ENCODE peak calls at places on chromosome 14, in five cellular contexts. S is right lobe of liver, K is A549, O is caudate nucleus, X is substantia nigra. U is an unnamed sample.

GRCh38 chr14:45177081-45177480 is 41.4 kb downstream of the FANCM start:
- DNase-seq in K (no peak), O (no peak), X (no peak), S (no peak), U (no peak)

GRCh38 chr14:84036863-84037262 is 1493.1 kb upstream of the FLRT2 start:
- DNase-seq in O (no peak), K (no peak), X (no peak), S (no peak), U (no peak)

GRCh38 chr14:54267172-54267571 is 129.6 kb upstream of the CDKN3 start:
- DNase-seq in O (no peak), X (no peak), S (no peak), K (no peak), U (no peak)

GRCh38 chr14:105416671-105417070 is 3.0 kb upstream of the MTA1 start:
- DNase-seq in O (no peak), X (no peak), S (no peak), K (no peak), U (no peak)

GRCh38 chr14:69355955-69356321 is 42.2 kb downstream of the ERH start:
- DNase-seq in K (no peak), X (no peak), O (no peak), S (no peak), U (no peak)

GRCh38 chr14:75876526-75876925 is 105.3 kb downstream of the TGFB3 start:
- DNase-seq in K (no peak), O (no peak), X (peak; percentile 4), S (no peak), U (no peak)

GRCh38 chr14:91985008-91985407 is 37.5 kb upstream of the FBLN5 start:
- DNase-seq in O (no peak), S (no peak), X (no peak), K (no peak), U (no peak)

GRCh38 chr14:65658202-65658601 is 245.7 kb downstream of the FUT8 start:
- DNase-seq in X (no peak), O (no peak), S (no peak), K (no peak), U (no peak)

GRCh38 chr14:51006781-51007211 is 62.5 kb upstream of the PYGL start:
- DNase-seq in K (peak; percentile 57), S (no peak), X (peak; percentile 58), O (peak; percentile 76), U (peak; percentile 73)

GRCh38 chr14:35405304-35405996 is 901 bp upstream of the NFKBIA start:
- DNase-seq in X (no peak), O (peak; percentile 26), S (no peak), K (no peak), U (no peak)

GRCh38 chr14:32996343-32996742 is 57.7 kb downstream of the NPAS3 start:
- DNase-seq in O (no peak), S (no peak), K (no peak), X (no peak), U (no peak)

GRCh38 chr14:35821546-35822411 is 4.4 kb upstream of the BRMS1L start:
- DNase-seq in X (no peak), S (no peak), K (peak; percentile 58), O (no peak), U (no peak)

GRCh38 chr14:54173782-54174181 is 217.2 kb upstream of the BMP4 start:
- DNase-seq in K (no peak), S (no peak), O (no peak), X (no peak), U (no peak)

GRCh38 chr14:52044791-52045522 is 23.9 kb downstream of the NID2 start:
- DNase-seq in X (no peak), O (no peak), K (peak; percentile 20), S (no peak), U (no peak)

GRCh38 chr14:61106627-61107147 is 125.6 kb downstream of the SLC38A6 start:
- DNase-seq in O (no peak), S (no peak), X (no peak), K (peak; percentile 20), U (no peak)

GRCh38 chr14:59583755-59584154 is 7.1 kb upstream of the CCDC175 start:
- DNase-seq in X (no peak), O (no peak), K (peak; percentile 8), S (no peak), U (no peak)

GRCh38 chr14:69259531-69260245 is at the start of gene GALNT16:
- DNase-seq in K (peak; percentile 56), O (peak; percentile 10), S (no peak), X (no peak), U (peak; percentile 58)

GRCh38 chr14:31124197-31124596 is 83.4 kb downstream of the HECTD1 start:
- DNase-seq in X (no peak), O (no peak), K (no peak), S (no peak), U (no peak)

GRCh38 chr14:74906923-74907620 is 16.0 kb downstream of the RPS6KL1 start:
- DNase-seq in K (no peak), O (no peak), S (no peak), X (no peak), U (no peak)

GRCh38 chr14:85532981-85533820 is 3.3 kb downstream of the FLRT2 start:
- DNase-seq in K (peak; percentile 80), O (peak; percentile 71), X (no peak), S (peak; percentile 53), U (peak; percentile 64)

GRCh38 chr14:101721951-101722661 is 39.4 kb upstream of the PPP2R5C start:
- DNase-seq in S (no peak), O (no peak), X (no peak), K (peak; percentile 65), U (no peak)

GRCh38 chr14:33834101-33834955 is 116.5 kb downstream of the EGLN3 start:
- DNase-seq in K (no peak), X (no peak), S (no peak), O (no peak), U (no peak)

GRCh38 chr14:102217987-102218421 is 78.3 kb downstream of the WDR20 start:
- DNase-seq in K (no peak), O (no peak), S (no peak), X (no peak), U (no peak)

GRCh38 chr14:102424923-102425322 is 62.2 kb downstream of the TECPR2 start:
- DNase-seq in K (no peak), S (no peak), X (no peak), O (no peak), U (peak; percentile 27)

GRCh38 chr14:79016828-79017505 is 846.8 kb downstream of the NRXN3 start:
- DNase-seq in X (no peak), O (no peak), S (no peak), K (peak; percentile 19), U (no peak)

GRCh38 chr14:58637391-58638230 is at the start of gene DACT1:
- DNase-seq in S (peak; percentile 75), K (peak; percentile 35), O (peak; percentile 55), X (peak; percentile 45), U (peak; percentile 74)

GRCh38 chr14:22566845-22567244 is 22.2 kb downstream of the DAD1 start:
- DNase-seq in O (no peak), X (no peak), K (no peak), S (no peak), U (no peak)

GRCh38 chr14:24369463-24369862 is 1.5 kb downstream of the NFATC4 start:
- DNase-seq in O (no peak), S (no peak), X (no peak), K (no peak), U (no peak)

GRCh38 chr14:21056520-21057163 is 980 bp upstream of the RNASE8 start:
- DNase-seq in S (no peak), O (no peak), K (no peak), X (no peak), U (no peak)

GRCh38 chr14:102593841-102594170 is 1.4 kb downstream of the RCOR1 start:
- DNase-seq in K (no peak), S (no peak), X (no peak), O (no peak), U (no peak)

GRCh38 chr14:92988786-92989755 is 66.1 kb downstream of the CHGA start:
- DNase-seq in X (no peak), O (no peak), S (peak; percentile 35), K (no peak), U (no peak)

GRCh38 chr14:92987148-92987570 is 64.2 kb downstream of the CHGA start:
- DNase-seq in S (no peak), K (no peak), X (no peak), O (no peak), U (no peak)

GRCh38 chr14:92986254-92987147 is 63.6 kb downstream of the CHGA start:
- DNase-seq in K (peak; percentile 57), X (peak; percentile 35), O (peak; percentile 18), S (peak; percentile 79), U (peak; percentile 32)

GRCh38 chr14:92985521-92985920 is 62.6 kb downstream of the CHGA start:
- DNase-seq in O (no peak), X (no peak), S (peak; percentile 53), K (no peak), U (no peak)

GRCh38 chr14:92987713-92988510 is 65.0 kb downstream of the CHGA start:
- DNase-seq in K (no peak), X (no peak), S (peak; percentile 42), O (no peak), U (no peak)
- H3K27ac ChIP-seq in K (peak overlapping the region; percentile 81), X (peak overlapping the region; percentile 14), S (no peak overlapping the region), O (no peak overlapping the region), U (peak overlapping the region; percentile 32)

GRCh38 chr14:63328787-63329737 is 10.3 kb upstream of the GPHB5 start:
- DNase-seq in O (no peak), S (no peak), X (no peak), K (no peak), U (no peak)
- H3K27ac ChIP-seq in O (no peak overlapping the region), S (no peak overlapping the region), X (no peak overlapping the region), K (no peak overlapping the region), U (no peak overlapping the region)

GRCh38 chr14:104039214-104039613 is 46.3 kb upstream of the ASPG start:
- DNase-seq in O (no peak), X (no peak), K (no peak), S (no peak), U (no peak)

GRCh38 chr14:104040539-104040938 is 45.0 kb upstream of the ASPG start:
- DNase-seq in X (no peak), K (no peak), O (no peak), S (no peak), U (no peak)

GRCh38 chr14:104047761-104048160 is 37.7 kb upstream of the ASPG start:
- DNase-seq in K (no peak), S (no peak), X (no peak), O (no peak), U (no peak)

GRCh38 chr14:104048758-104049496 is 36.6 kb upstream of the ASPG start:
- DNase-seq in S (no peak), X (no peak), O (no peak), K (no peak), U (no peak)

GRCh38 chr14:104044016-104044415 is 41.5 kb upstream of the ASPG start:
- DNase-seq in K (no peak), S (no peak), X (no peak), O (no peak), U (no peak)
- H3K27ac ChIP-seq in K (no peak overlapping the region), S (no peak overlapping the region), X (no peak overlapping the region), O (no peak overlapping the region), U (no peak overlapping the region)

DNA sequence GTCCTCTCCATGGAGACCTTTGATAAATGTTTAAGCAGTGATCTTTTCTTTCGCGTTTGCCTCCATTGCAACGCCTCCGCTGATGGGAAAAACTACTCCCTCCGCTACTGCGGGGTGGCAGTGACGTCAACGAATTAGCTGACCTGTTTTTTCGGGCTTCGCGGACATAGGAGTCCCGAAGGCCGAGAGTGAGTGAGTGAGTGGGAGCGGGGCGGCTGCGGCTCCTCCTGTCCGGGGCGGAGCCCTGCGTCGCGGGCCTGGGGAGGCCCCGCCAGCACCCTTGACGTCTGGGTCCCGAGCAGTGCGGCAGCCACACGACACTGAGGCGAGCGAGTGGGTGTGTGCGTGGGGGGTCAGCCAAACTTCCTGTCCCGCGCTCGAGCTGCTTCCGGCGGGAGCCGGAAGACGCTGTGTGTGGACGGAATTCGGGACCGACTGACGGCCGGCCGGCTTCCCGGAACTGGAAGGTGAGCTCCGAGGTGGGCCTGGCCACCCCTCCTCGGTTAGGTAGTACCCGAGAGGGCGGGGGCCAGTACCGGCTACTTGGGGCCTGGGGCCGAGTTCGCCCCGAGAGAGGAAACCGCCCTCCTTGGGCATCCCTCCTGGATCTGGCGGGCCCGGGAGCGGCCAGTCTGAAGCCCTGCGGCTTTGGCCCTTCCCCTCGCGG is at the start of gene ZNF410:
- DNase-seq in O (peak; percentile 88), S (peak; percentile 97), X (peak; percentile 74), K (peak; percentile 97), U (peak; percentile 76)
- H3K27ac ChIP-seq in O (peak within 1 kb of the TSS; percentile 94), S (peak within 1 kb of the TSS; percentile 93), X (peak within 1 kb of the TSS; percentile 87), K (peak within 1 kb of the TSS; percentile 82), U (peak within 1 kb of the TSS; percentile 87)